ENCODE peak calls at places on chromosomes 16 and 17, in seven cellular contexts. W is stimulated activated naive B cell treated with anti-CD40 and anti-IgM and Interleukin-4, amounts not matched to agents 10 μg/mL and 1 μg/mL and 100 μg/mL, for 72 hours; N is posterior vena cava; O is HCEC 1CT; S is Calu3; Y is SW 1271; C is Panc1. J is an unnamed sample.

GRCh38 chr17:12691173-12691572 is 25.5 kb downstream of the MYOCD start:
- DNase-seq in W (no peak), N (peak), O (no peak), S (no peak), Y (no peak), C (no peak), J (peak)

GRCh38 chr17:81557276-81558114 is 5.3 kb upstream of the FAAP100 start:
- DNase-seq in W (no peak), N (no peak), O (no peak), S (no peak), Y (no peak), C (no peak), J (no peak)

GRCh38 chr17:7261377-7262191 is 694 bp downstream of the CLDN7 start:
- DNase-seq in W (no peak), N (no peak), O (no peak), S (peak), Y (no peak), C (no peak), J (no peak)

GRCh38 chr17:7403043-7403901 is 625 bp downstream of the TMEM256 start:
- DNase-seq in W (no peak), N (no peak), O (peak), S (no peak), Y (peak), C (no peak), J (peak)

GRCh38 chr17:47785538-47786123 is 36.0 kb downstream of the OSBPL7 start:
- DNase-seq in W (no peak), N (no peak), O (peak), S (peak), Y (no peak), C (no peak), J (no peak)

GRCh38 chr16:3980311-3981111 is 100.0 kb upstream of the CREBBP start:
- DNase-seq in W (no peak), N (no peak), O (peak), S (no peak), Y (no peak), C (no peak), J (no peak)

GRCh38 chr16:65121870-65122723 is at the start of gene CDH11:
- DNase-seq in W (no peak), N (peak), O (peak), S (no peak), Y (no peak), C (no peak), J (peak)

GRCh38 chr16:11390573-11391495 is 45.6 kb downstream of the RMI2 start:
- DNase-seq in W (no peak), N (peak), O (no peak), S (no peak), Y (no peak), C (no peak), J (peak)

GRCh38 chr16:58049697-58050185 is 24.2 kb downstream of the MMP15 start:
- DNase-seq in W (no peak), N (no peak), O (no peak), S (no peak), Y (no peak), C (no peak), J (no peak)

GRCh38 chr16:65069090-65069489 is 52.8 kb downstream of the CDH11 start:
- DNase-seq in W (no peak), N (no peak), O (peak), S (no peak), Y (no peak), C (no peak), J (no peak)

GRCh38 chr17:65559802-65560627 is 1.4 kb downstream of the AXIN2 start:
- DNase-seq in W (no peak), N (no peak), O (no peak), S (no peak), Y (no peak), C (no peak), J (no peak)

GRCh38 chr17:4739122-4740024 is at the start of the genes CXCL16 and ZMYND15:
- DNase-seq in W (peak), N (peak), O (no peak), S (peak), Y (no peak), C (no peak), J (peak)

GRCh38 chr16:11796227-11797165 is 562 bp downstream of the ZC3H7A start:
- DNase-seq in W (no peak), N (peak), O (peak), S (peak), Y (no peak), C (no peak), J (peak)

GRCh38 chr16:53753431-53753830 is 49.5 kb downstream of the FTO start:
- DNase-seq in W (no peak), N (no peak), O (no peak), S (no peak), Y (no peak), C (no peak), J (no peak)

GRCh38 chr16:71526111-71526998 is at the start of gene CHST4:
- DNase-seq in W (peak), N (no peak), O (peak), S (peak), Y (no peak), C (no peak), J (no peak)

GRCh38 chr17:39670746-39671145 is 2.5 kb downstream of the PNMT start:
- DNase-seq in W (no peak), N (no peak), O (no peak), S (peak), Y (no peak), C (no peak), J (no peak)

GRCh38 chr17:42670925-42671657 is 5.7 kb downstream of the PLEKHH3 start:
- DNase-seq in W (no peak), N (no peak), O (no peak), S (no peak), Y (no peak), C (no peak), J (no peak)

GRCh38 chr17:45335721-45336120 is 18.9 kb upstream of the MAP3K14 start:
- DNase-seq in W (no peak), N (peak), O (no peak), S (no peak), Y (no peak), C (no peak), J (peak)

GRCh38 chr16:84396537-84397008 is 28.2 kb downstream of the ATP2C2 start:
- DNase-seq in W (no peak), N (peak), O (peak), S (peak), Y (no peak), C (no peak), J (no peak)

GRCh38 chr16:90020260-90020837 is 1.1 kb upstream of the DBNDD1 start:
- DNase-seq in W (no peak), N (no peak), O (no peak), S (peak), Y (no peak), C (no peak), J (no peak)

GRCh38 chr17:4796550-4796915 is 569 bp downstream of the PSMB6 start:
- DNase-seq in W (no peak), N (no peak), O (peak), S (peak), Y (no peak), C (no peak), J (no peak)

GRCh38 chr16:3401719-3402397 is 843 bp downstream of the ZNF174 start:
- DNase-seq in W (no peak), N (no peak), O (no peak), S (no peak), Y (no peak), C (no peak), J (no peak)

GRCh38 chr16:3609895-3610697 is 1.3 kb downstream of the SLX4 start:
- DNase-seq in W (no peak), N (peak), O (no peak), S (no peak), Y (no peak), C (no peak), J (no peak)

GRCh38 chr16:4693956-4694663 is 748 bp downstream of the NUDT16L1 start:
- DNase-seq in W (peak), N (peak), O (peak), S (peak), Y (no peak), C (no peak), J (peak)

GRCh38 chr16:24508614-24509013 is 30.8 kb upstream of the RBBP6 start:
- DNase-seq in W (no peak), N (no peak), O (peak), S (no peak), Y (no peak), C (no peak), J (no peak)

GRCh38 chr17:76961869-76962268 is 93.7 kb downstream of the MGAT5B start:
- DNase-seq in W (no peak), N (no peak), O (no peak), S (no peak), Y (no peak), C (no peak), J (no peak)

GRCh38 chr16:59878999-59879398 is 1144.9 kb upstream of the GOT2 start:
- DNase-seq in W (no peak), N (no peak), O (no peak), S (peak), Y (no peak), C (no peak), J (no peak)

GRCh38 chr17:21512307-21513011 is 136.3 kb downstream of the KCNJ12 start:
- DNase-seq in W (no peak), N (no peak), O (no peak), S (no peak), Y (no peak), C (no peak), J (no peak)

GRCh38 chr17:49574283-49574892 is 1.3 kb upstream of the NXPH3 start:
- DNase-seq in W (no peak), N (peak), O (no peak), S (no peak), Y (no peak), C (no peak), J (no peak)

GRCh38 chr16:88381820-88382451 is 823 bp upstream of the ZNF469 start:
- DNase-seq in W (no peak), N (no peak), O (no peak), S (no peak), Y (no peak), C (no peak), J (peak)

GRCh38 chr16:89123001-89123830 is 29.6 kb downstream of the ACSF3 start:
- DNase-seq in W (no peak), N (peak), O (no peak), S (no peak), Y (no peak), C (no peak), J (no peak)

GRCh38 chr16:85712841-85713240 is 24.1 kb upstream of the GINS2 start:
- DNase-seq in W (no peak), N (no peak), O (no peak), S (no peak), Y (no peak), C (no peak), J (no peak)

GRCh38 chr17:15255713-15256454 is 9.2 kb downstream of the PMP22 start:
- DNase-seq in W (no peak), N (no peak), O (peak), S (no peak), Y (no peak), C (no peak), J (no peak)

GRCh38 chr17:81566461-81567126 is 14.4 kb upstream of the FAAP100 start:
- DNase-seq in W (no peak), N (peak), O (peak), S (peak), Y (peak), C (no peak), J (peak)

GRCh38 chr17:70033165-70033564 is 41.9 kb upstream of the KCNJ16 start:
- DNase-seq in W (no peak), N (no peak), O (no peak), S (no peak), Y (no peak), C (no peak), J (no peak)

GRCh38 chr17:34387566-34387965 is 24.5 kb upstream of the CCL1 start:
- DNase-seq in W (no peak), N (no peak), O (no peak), S (no peak), Y (no peak), C (no peak), J (no peak)

GRCh38 chr17:57588086-57588485 is 157.0 kb downstream of the CCDC182 start:
- DNase-seq in W (no peak), N (peak), O (no peak), S (no peak), Y (no peak), C (no peak), J (no peak)

J was measured in sigmoid colon.